ENCODE peak calls at places on chromosomes 11 and 22, in six cellular contexts. One of them, this sample, is unnamed.

GRCh38 chr11:3153291-3153861 is 11.7 kb downstream of the OSBPL5 start:
- DNase-seq in AG04450: peak
- DNase-seq in neuronal stem cell: no peak
- DNase-seq in testis: peak
- DNase-seq in nephron progenitor cell: no peak
- DNase-seq in IMR-90: peak
- DNase-seq in this sample: no peak

GRCh38 chr11:117232022-117232878 is at the start of the genes PCSK7 and RNF214:
- DNase-seq in AG04450: no peak
- DNase-seq in testis: peak
- DNase-seq in neuronal stem cell: peak
- DNase-seq in nephron progenitor cell: peak
- DNase-seq in IMR-90: peak
- DNase-seq in this sample: peak

GRCh38 chr22:36355362-36355761 is 32.4 kb downstream of the MYH9 start:
- DNase-seq in neuronal stem cell: no peak
- DNase-seq in AG04450: no peak
- DNase-seq in testis: no peak
- DNase-seq in nephron progenitor cell: no peak
- DNase-seq in IMR-90: peak
- DNase-seq in this sample: no peak

GRCh38 chr11:17738350-17739207 is 4.0 kb downstream of the KCNC1 start:
- DNase-seq in IMR-90: no peak
- DNase-seq in AG04450: no peak
- DNase-seq in nephron progenitor cell: peak
- DNase-seq in testis: no peak
- DNase-seq in neuronal stem cell: peak
- DNase-seq in this sample: no peak

GRCh38 chr11:12235549-12235944 is 125.2 kb downstream of the MICAL2 start:
- DNase-seq in nephron progenitor cell: no peak
- DNase-seq in IMR-90: peak
- DNase-seq in AG04450: no peak
- DNase-seq in testis: peak
- DNase-seq in neuronal stem cell: no peak
- DNase-seq in this sample: no peak

GRCh38 chr22:49657275-49657973 is 170.2 kb downstream of the BRD1 start:
- DNase-seq in neuronal stem cell: no peak
- DNase-seq in AG04450: no peak
- DNase-seq in testis: peak
- DNase-seq in IMR-90: no peak
- DNase-seq in nephron progenitor cell: no peak
- DNase-seq in this sample: no peak

GRCh38 chr11:64998141-64998540 is 1.4 kb upstream of the BATF2 start:
- DNase-seq in nephron progenitor cell: no peak
- DNase-seq in IMR-90: no peak
- DNase-seq in AG04450: no peak
- DNase-seq in testis: no peak
- DNase-seq in neuronal stem cell: no peak
- DNase-seq in this sample: no peak

GRCh38 chr11:62472063-62472884 is 53.4 kb downstream of the SCGB1A1 start:
- DNase-seq in AG04450: no peak
- DNase-seq in nephron progenitor cell: no peak
- DNase-seq in IMR-90: peak
- DNase-seq in testis: no peak
- DNase-seq in neuronal stem cell: no peak
- DNase-seq in this sample: no peak

GRCh38 chr22:25025586-25025985 is 73.1 kb downstream of the KIAA1671 start:
- DNase-seq in testis: no peak
- DNase-seq in AG04450: no peak
- DNase-seq in neuronal stem cell: no peak
- DNase-seq in nephron progenitor cell: no peak
- DNase-seq in IMR-90: no peak
- DNase-seq in this sample: no peak

GRCh38 chr11:85755285-85755684 is 55.7 kb downstream of the SYTL2 start:
- DNase-seq in AG04450: no peak
- DNase-seq in IMR-90: no peak
- DNase-seq in testis: no peak
- DNase-seq in neuronal stem cell: no peak
- DNase-seq in nephron progenitor cell: no peak
- DNase-seq in this sample: no peak

GRCh38 chr11:70002433-70002832 is 75.7 kb upstream of the ANO1 start:
- DNase-seq in neuronal stem cell: no peak
- DNase-seq in IMR-90: no peak
- DNase-seq in testis: no peak
- DNase-seq in nephron progenitor cell: no peak
- DNase-seq in AG04450: no peak
- DNase-seq in this sample: no peak

GRCh38 chr22:48404004-48404403 is 1423.7 kb downstream of the BRD1 start:
- DNase-seq in AG04450: no peak
- DNase-seq in neuronal stem cell: no peak
- DNase-seq in nephron progenitor cell: no peak
- DNase-seq in testis: no peak
- DNase-seq in IMR-90: no peak
- DNase-seq in this sample: no peak

GRCh38 chr11:47355283-47356128 is 3.0 kb upstream of the MYBPC3 start:
- DNase-seq in testis: peak
- DNase-seq in IMR-90: peak
- DNase-seq in neuronal stem cell: peak
- DNase-seq in AG04450: peak
- DNase-seq in nephron progenitor cell: peak
- DNase-seq in this sample: peak

GRCh38 chr22:44493206-44493605 is 4.8 kb downstream of the RTL6 start:
- DNase-seq in AG04450: no peak
- DNase-seq in nephron progenitor cell: no peak
- DNase-seq in IMR-90: no peak
- DNase-seq in testis: no peak
- DNase-seq in neuronal stem cell: no peak
- DNase-seq in this sample: no peak

GRCh38 chr11:44837650-44838049 is 110.9 kb downstream of the TSPAN18 start:
- DNase-seq in testis: no peak
- DNase-seq in IMR-90: peak
- DNase-seq in nephron progenitor cell: no peak
- DNase-seq in AG04450: peak
- DNase-seq in neuronal stem cell: no peak
- DNase-seq in this sample: no peak

GRCh38 chr11:35111171-35112055 is 27.6 kb upstream of the CD44 start:
- DNase-seq in neuronal stem cell: no peak
- DNase-seq in testis: no peak
- DNase-seq in IMR-90: peak
- DNase-seq in nephron progenitor cell: no peak
- DNase-seq in AG04450: peak
- DNase-seq in this sample: no peak

GRCh38 chr11:67699521-67699920 is 25.1 kb upstream of the ALDH3B2 start:
- DNase-seq in AG04450: no peak
- DNase-seq in nephron progenitor cell: no peak
- DNase-seq in neuronal stem cell: no peak
- DNase-seq in testis: no peak
- DNase-seq in IMR-90: peak
- DNase-seq in this sample: no peak

GRCh38 chr11:76701701-76702100 is 31.2 kb upstream of the LRRC32 start:
- DNase-seq in neuronal stem cell: no peak
- DNase-seq in testis: no peak
- DNase-seq in AG04450: no peak
- DNase-seq in nephron progenitor cell: no peak
- DNase-seq in IMR-90: peak
- DNase-seq in this sample: no peak

GRCh38 chr22:30636226-30637077 is 871 bp downstream of the SLC35E4 start:
- DNase-seq in neuronal stem cell: no peak
- DNase-seq in IMR-90: no peak
- DNase-seq in testis: no peak
- DNase-seq in nephron progenitor cell: no peak
- DNase-seq in AG04450: no peak
- DNase-seq in this sample: no peak

GRCh38 chr22:47130883-47131610 is 368.6 kb downstream of the TBC1D22A start:
- DNase-seq in nephron progenitor cell: no peak
- DNase-seq in neuronal stem cell: no peak
- DNase-seq in IMR-90: no peak
- DNase-seq in testis: no peak
- DNase-seq in AG04450: no peak
- DNase-seq in this sample: no peak

GRCh38 chr11:119144825-119145476 is 3.9 kb upstream of the ABCG4 start:
- DNase-seq in AG04450: peak
- DNase-seq in nephron progenitor cell: peak
- DNase-seq in IMR-90: peak
- DNase-seq in neuronal stem cell: peak
- DNase-seq in testis: peak
- DNase-seq in this sample: peak

GRCh38 chr22:47994045-47994444 is 1231.6 kb downstream of the TBC1D22A start:
- DNase-seq in testis: no peak
- DNase-seq in AG04450: no peak
- DNase-seq in neuronal stem cell: no peak
- DNase-seq in IMR-90: no peak
- DNase-seq in nephron progenitor cell: no peak
- DNase-seq in this sample: no peak

GRCh38 chr11:92886243-92886905 is 83.1 kb upstream of the MTNR1B start:
- DNase-seq in testis: peak
- DNase-seq in neuronal stem cell: peak
- DNase-seq in IMR-90: peak
- DNase-seq in nephron progenitor cell: peak
- DNase-seq in AG04450: peak
- DNase-seq in this sample: peak

GRCh38 chr11:17630936-17631335 is 83.9 kb downstream of the OTOG start:
- DNase-seq in AG04450: no peak
- DNase-seq in neuronal stem cell: no peak
- DNase-seq in testis: no peak
- DNase-seq in IMR-90: no peak
- DNase-seq in nephron progenitor cell: no peak
- DNase-seq in this sample: no peak

GRCh38 chr11:62712413-62712812 is 4.9 kb downstream of the GNG3 start:
- DNase-seq in testis: no peak
- DNase-seq in neuronal stem cell: no peak
- DNase-seq in AG04450: no peak
- DNase-seq in IMR-90: peak
- DNase-seq in nephron progenitor cell: no peak
- DNase-seq in this sample: no peak

GRCh38 chr22:37283393-37283937 is 1.2 kb downstream of the CYTH4 start:
- DNase-seq in IMR-90: no peak
- DNase-seq in AG04450: no peak
- DNase-seq in testis: no peak
- DNase-seq in nephron progenitor cell: no peak
- DNase-seq in neuronal stem cell: no peak
- DNase-seq in this sample: no peak

GRCh38 chr11:48184452-48184851 is 32.2 kb upstream of the OR4B1 start:
- DNase-seq in testis: no peak
- DNase-seq in nephron progenitor cell: no peak
- DNase-seq in AG04450: no peak
- DNase-seq in neuronal stem cell: no peak
- DNase-seq in IMR-90: no peak
- DNase-seq in this sample: no peak

GRCh38 chr11:110425751-110426545 is 3.8 kb upstream of the FDX1 start:
- DNase-seq in neuronal stem cell: no peak
- DNase-seq in IMR-90: peak
- DNase-seq in nephron progenitor cell: no peak
- DNase-seq in testis: no peak
- DNase-seq in AG04450: peak
- DNase-seq in this sample: no peak

GRCh38 chr11:88704505-88704904 is 361.3 kb downstream of the GRM5 start:
- DNase-seq in IMR-90: peak
- DNase-seq in neuronal stem cell: peak
- DNase-seq in testis: no peak
- DNase-seq in AG04450: no peak
- DNase-seq in nephron progenitor cell: peak
- DNase-seq in this sample: no peak

GRCh38 chr11:72598901-72599300 is 75.3 kb downstream of the PDE2A start:
- DNase-seq in neuronal stem cell: peak
- DNase-seq in testis: peak
- DNase-seq in nephron progenitor cell: peak
- DNase-seq in IMR-90: peak
- DNase-seq in AG04450: no peak
- DNase-seq in this sample: no peak

GRCh38 chr11:2376751-2377451 is at the start of gene CD81:
- DNase-seq in testis: peak
- DNase-seq in IMR-90: peak
- DNase-seq in neuronal stem cell: peak
- DNase-seq in AG04450: no peak
- DNase-seq in nephron progenitor cell: peak
- DNase-seq in this sample: peak

GRCh38 chr11:71283960-71284359 is 31.6 kb upstream of the SHANK2 start:
- DNase-seq in nephron progenitor cell: no peak
- DNase-seq in testis: no peak
- DNase-seq in IMR-90: no peak
- DNase-seq in neuronal stem cell: no peak
- DNase-seq in AG04450: no peak
- DNase-seq in this sample: no peak